ENCODE peak calls at places on chromosomes 4 and X, in five cellular contexts. N is NCI-H524; E is tibial artery; R is activated CD4-positive, alpha-beta T cell treated with anti-CD3 and anti-CD28 coated beads, Interleukin-2, amount 50 U/mL, for 4 hours; K is EL. J is an unnamed sample.

GRCh38 chrX:32191316-32191715 is 1020.0 kb downstream of the DMD start:
- DNase-seq in N (no peak), E (no peak), R (no peak), K (no peak), J (no peak)

GRCh38 chr4:142516686-142517145 is 329.4 kb downstream of the INPP4B start:
- DNase-seq in N (no peak), E (no peak), R (no peak), K (peak), J (peak)

GRCh38 chr4:33189169-33189568 is 2469.0 kb downstream of the PCDH7 start:
- DNase-seq in N (no peak), E (no peak), R (no peak), K (no peak), J (no peak)

GRCh38 chrX:96650023-96650422 is 34.6 kb upstream of the DIAPH2 start:
- DNase-seq in N (peak), E (no peak), R (no peak), K (no peak), J (no peak)

GRCh38 chrX:15738686-15739016 is 581 bp downstream of the CA5B start:
- DNase-seq in N (no peak), E (no peak), R (no peak), K (no peak), J (no peak)

GRCh38 chr4:147370473-147370872 is 110.4 kb upstream of the EDNRA start:
- DNase-seq in N (no peak), E (no peak), R (no peak), K (no peak), J (no peak)

GRCh38 chr4:13950491-13950890 is 323.0 kb upstream of the BOD1L1 start:
- DNase-seq in N (no peak), E (no peak), R (no peak), K (no peak), J (no peak)

GRCh38 chr4:7124643-7125442 is 57.0 kb upstream of the GRPEL1 start:
- DNase-seq in N (no peak), E (peak), R (no peak), K (peak), J (peak)

GRCh38 chr4:80492761-80493160 is 157.2 kb downstream of the CFAP299 start:
- DNase-seq in N (no peak), E (no peak), R (peak), K (no peak), J (no peak)

GRCh38 chrX:153793291-153793690 is 884 bp downstream of the IDH3G start:
- DNase-seq in N (no peak), E (no peak), R (no peak), K (peak), J (peak)

GRCh38 chr4:85778809-85779124 is 303.8 kb downstream of the ARHGAP24 start:
- DNase-seq in N (no peak), E (no peak), R (no peak), K (no peak), J (no peak)

GRCh38 chrX:143336261-143336660 is 181.0 kb downstream of the SPANXN3 start:
- DNase-seq in N (no peak), E (no peak), R (no peak), K (no peak), J (no peak)

GRCh38 chr4:117847849-117848248 is 186.4 kb upstream of the NDST3 start:
- DNase-seq in N (no peak), E (no peak), R (no peak), K (no peak), J (no peak)

GRCh38 chrX:31126205-31126604 is 54.4 kb upstream of the FTHL17 start:
- DNase-seq in N (no peak), E (no peak), R (no peak), K (peak), J (no peak)

GRCh38 chr4:159016527-159017137 is 86.2 kb upstream of the RAPGEF2 start:
- DNase-seq in N (peak), E (no peak), R (no peak), K (no peak), J (no peak)

GRCh38 chr4:13558881-13559280 is 14.6 kb upstream of the NKX3-2 start:
- DNase-seq in N (no peak), E (no peak), R (no peak), K (peak), J (no peak)

GRCh38 chr4:101259876-101260275 is 87.5 kb downstream of the PPP3CA start:
- DNase-seq in N (no peak), E (no peak), R (no peak), K (no peak), J (no peak)

GRCh38 chr4:39732728-39733127 is 34.8 kb downstream of the UBE2K start:
- DNase-seq in N (peak), E (no peak), R (no peak), K (peak), J (no peak)